ENCODE peak calls at places on chromosomes 11 and 22, in ten cellular contexts. T is stimulated activated effector memory CD8-positive, alpha-beta T cell treated with anti-CD3 and anti-CD28 coated beads, Interleukin-12 subunit alpha, Interleukin-12 subunit beta, amount 100 ng/mL, for 72 hours; C is naive B cell; S is activated naive CD8-positive, alpha-beta T cell treated with anti-CD3 and anti-CD28 coated beads, Interleukin-2, amount 10 ng/mL, durations not matched to agents 7 days and 5 days; H is stimulated activated naive B cell treated with anti-CD40 and anti-IgM and Interleukin-4, amounts not matched to agents 10 μg/mL and 1 μg/mL and 100 μg/mL, for 72 hours; M is right cardiac atrium; A is left ventricle myocardium superior; U is lung; O is naive thymus-derived CD4-positive, alpha-beta T cell; P is body of pancreas. Q is an unnamed sample.

GRCh38 chr11:122069946-122070345 is 46.1 kb downstream of the BLID start:
- ATAC-seq in T (no peak), C (no peak), S (no peak), H (no peak), M (peak), A (no peak), U (no peak), O (no peak), P (no peak), Q (peak)

GRCh38 chr22:31579835-31580242 is 82.2 kb downstream of the PISD start:
- ATAC-seq in T (no peak), C (no peak), S (no peak), H (no peak), M (no peak), A (no peak), U (no peak), O (no peak), P (no peak), Q (no peak)

GRCh38 chr22:40487663-40488249 is 117.4 kb downstream of the SGSM3 start:
- ATAC-seq in T (peak), C (no peak), S (peak), H (no peak), M (no peak), A (no peak), U (no peak), O (peak), P (peak), Q (no peak)

GRCh38 chr22:42152661-42153270 is 22.2 kb upstream of the CYP2D6 start:
- ATAC-seq in T (no peak), C (no peak), S (no peak), H (no peak), M (no peak), A (no peak), U (no peak), O (no peak), P (no peak), Q (no peak)

GRCh38 chr22:17348464-17349103 is 20.7 kb upstream of the CECR2 start:
- ATAC-seq in T (no peak), C (no peak), S (no peak), H (no peak), M (no peak), A (no peak), U (no peak), O (no peak), P (no peak), Q (no peak)

GRCh38 chr22:21628386-21629261 is 1.2 kb downstream of the YDJC start:
- ATAC-seq in T (peak), C (peak), S (peak), H (peak), M (no peak), A (peak), U (no peak), O (no peak), P (no peak), Q (no peak)

GRCh38 chr11:1070594-1071462 is 3.8 kb upstream of the MUC2 start:
- ATAC-seq in T (no peak), C (no peak), S (no peak), H (no peak), M (no peak), A (no peak), U (no peak), O (no peak), P (no peak), Q (no peak)

GRCh38 chr22:36497910-36498669 is 8.8 kb downstream of the FOXRED2 start:
- ATAC-seq in T (no peak), C (no peak), S (no peak), H (no peak), M (no peak), A (no peak), U (no peak), O (no peak), P (no peak), Q (no peak)

GRCh38 chr11:68120212-68121066 is 749 bp downstream of the CHKA start:
- ATAC-seq in T (peak), C (peak), S (peak), H (peak), M (no peak), A (no peak), U (no peak), O (peak), P (peak), Q (peak)

GRCh38 chr11:45936655-45937054 is 14.2 kb downstream of the LARGE2 start:
- ATAC-seq in T (no peak), C (no peak), S (no peak), H (no peak), M (no peak), A (no peak), U (no peak), O (no peak), P (no peak), Q (no peak)

GRCh38 chr11:119806064-119806915 is 77.3 kb upstream of the NECTIN1 start:
- ATAC-seq in T (no peak), C (no peak), S (no peak), H (no peak), M (peak), A (peak), U (no peak), O (no peak), P (no peak), Q (no peak)

GRCh38 chr11:75743711-75744563 is 24.6 kb upstream of the DGAT2 start:
- ATAC-seq in T (no peak), C (no peak), S (no peak), H (no peak), M (peak), A (peak), U (no peak), O (no peak), P (no peak), Q (no peak)

GRCh38 chr22:46673677-46674236 is 53.6 kb downstream of the GRAMD4 start:
- ATAC-seq in T (peak), C (peak), S (peak), H (peak), M (no peak), A (no peak), U (no peak), O (peak), P (no peak), Q (no peak)

GRCh38 chr11:114929351-114929750 is 251.0 kb downstream of the NXPE2 start:
- ATAC-seq in T (peak), C (no peak), S (no peak), H (no peak), M (no peak), A (no peak), U (no peak), O (no peak), P (no peak), Q (no peak)

GRCh38 chr11:100574894-100575769 is 112.0 kb upstream of the ARHGAP42 start:
- ATAC-seq in T (no peak), C (no peak), S (no peak), H (no peak), M (peak), A (peak), U (no peak), O (no peak), P (no peak), Q (no peak)

GRCh38 chr11:118958577-118958976 is 2.5 kb downstream of the UPK2 start:
- ATAC-seq in T (no peak), C (no peak), S (no peak), H (no peak), M (no peak), A (no peak), U (no peak), O (no peak), P (no peak), Q (no peak)

GRCh38 chr11:133064152-133064877 is 468.0 kb downstream of the OPCML start:
- ATAC-seq in T (no peak), C (no peak), S (no peak), H (peak), M (peak), A (peak), U (peak), O (no peak), P (peak), Q (peak)

GRCh38 chr11:120337133-120337895 is 1.1 kb downstream of the ARHGEF12 start:
- ATAC-seq in T (no peak), C (no peak), S (no peak), H (no peak), M (peak), A (peak), U (no peak), O (no peak), P (no peak), Q (no peak)

GRCh38 chr11:32847511-32847910 is 17.8 kb downstream of the PRRG4 start:
- ATAC-seq in T (no peak), C (no peak), S (no peak), H (peak), M (no peak), A (no peak), U (no peak), O (peak), P (no peak), Q (no peak)

GRCh38 chr11:117019871-117020270 is 78.4 kb downstream of the SIK3 start:
- ATAC-seq in T (peak), C (peak), S (no peak), H (peak), M (no peak), A (no peak), U (no peak), O (peak), P (no peak), Q (no peak)

GRCh38 chr11:971092-971690 is 45.5 kb downstream of the AP2A2 start:
- ATAC-seq in T (no peak), C (no peak), S (no peak), H (peak), M (no peak), A (no peak), U (no peak), O (no peak), P (no peak), Q (no peak)

Q was measured in gastroesophageal sphincter.